ENCODE peak calls at places on chromosomes 2 and 18, in six cellular contexts. One of them, this sample, is unnamed. For H3K36me3, the result is how much of the 10 kb centered on the place peaks cover.

GRCh38 chr2:176370423-176370822 is 101.2 kb downstream of the MTX2 start:
- DNase-seq in IMR-90: no peak
- DNase-seq in Panc1: no peak
- DNase-seq in heart right ventricle: no peak
- DNase-seq in upper lobe of left lung: no peak
- DNase-seq in fibroblast of lung: no peak
- DNase-seq in this sample: no peak

GRCh38 chr2:130901061-130901460 is 64.3 kb downstream of the ARHGEF4 start:
- DNase-seq in Panc1: no peak
- DNase-seq in heart right ventricle: no peak
- DNase-seq in fibroblast of lung: no peak
- DNase-seq in IMR-90: no peak
- DNase-seq in upper lobe of left lung: no peak
- DNase-seq in this sample: no peak

GRCh38 chr2:114543106-114543806 is 100.8 kb downstream of the DPP10 start:
- DNase-seq in fibroblast of lung: peak
- DNase-seq in Panc1: no peak
- DNase-seq in IMR-90: no peak
- DNase-seq in heart right ventricle: no peak
- DNase-seq in upper lobe of left lung: no peak
- DNase-seq in this sample: no peak

GRCh38 chr2:127181851-127182250 is 38.2 kb downstream of the CYP27C1 start:
- DNase-seq in heart right ventricle: no peak
- DNase-seq in IMR-90: no peak
- DNase-seq in upper lobe of left lung: no peak
- DNase-seq in Panc1: no peak
- DNase-seq in fibroblast of lung: no peak
- DNase-seq in this sample: no peak

GRCh38 chr2:242032780-242033656 is 163.5 kb downstream of the RTP5 start:
- DNase-seq in heart right ventricle: no peak
- DNase-seq in upper lobe of left lung: no peak
- DNase-seq in Panc1: no peak
- DNase-seq in fibroblast of lung: no peak
- DNase-seq in IMR-90: no peak
- DNase-seq in this sample: no peak

GRCh38 chr2:82320296-82320695 is 2015.7 kb upstream of the LRRTM1 start:
- DNase-seq in fibroblast of lung: no peak
- DNase-seq in heart right ventricle: no peak
- DNase-seq in upper lobe of left lung: no peak
- DNase-seq in IMR-90: no peak
- DNase-seq in Panc1: no peak
- DNase-seq in this sample: no peak

GRCh38 chr2:181978351-181979150 is 7.1 kb upstream of the PPP1R1C start:
- DNase-seq in IMR-90: peak
- DNase-seq in fibroblast of lung: peak
- DNase-seq in Panc1: no peak
- DNase-seq in heart right ventricle: no peak
- DNase-seq in upper lobe of left lung: no peak
- DNase-seq in this sample: peak

GRCh38 chr2:219548990-219549389 is 5.2 kb downstream of the TMEM198 start:
- DNase-seq in heart right ventricle: no peak
- DNase-seq in upper lobe of left lung: peak
- DNase-seq in Panc1: no peak
- DNase-seq in IMR-90: no peak
- DNase-seq in fibroblast of lung: no peak
- DNase-seq in this sample: no peak

GRCh38 chr2:3864943-3865664 is 161.7 kb downstream of the DCDC2C start:
- DNase-seq in heart right ventricle: no peak
- DNase-seq in upper lobe of left lung: no peak
- DNase-seq in IMR-90: no peak
- DNase-seq in fibroblast of lung: no peak
- DNase-seq in Panc1: no peak
- DNase-seq in this sample: no peak

GRCh38 chr2:235889302-235889630 is 278.9 kb downstream of the GBX2 start:
- DNase-seq in IMR-90: no peak
- DNase-seq in fibroblast of lung: no peak
- DNase-seq in Panc1: no peak
- DNase-seq in upper lobe of left lung: no peak
- DNase-seq in heart right ventricle: no peak
- DNase-seq in this sample: no peak

GRCh38 chr2:209946539-209946938 is 55.9 kb upstream of the RPE start:
- DNase-seq in heart right ventricle: no peak
- DNase-seq in Panc1: no peak
- DNase-seq in fibroblast of lung: peak
- DNase-seq in upper lobe of left lung: no peak
- DNase-seq in IMR-90: no peak
- DNase-seq in this sample: peak

GRCh38 chr18:55237665-55238064 is 278.4 kb upstream of the CCDC68 start:
- DNase-seq in Panc1: no peak
- DNase-seq in IMR-90: no peak
- DNase-seq in fibroblast of lung: no peak
- DNase-seq in upper lobe of left lung: no peak
- DNase-seq in heart right ventricle: no peak
- DNase-seq in this sample: no peak

GRCh38 chr18:28175047-28175929 is 1.6 kb downstream of the CDH2 start:
- DNase-seq in IMR-90: peak
- DNase-seq in fibroblast of lung: peak
- DNase-seq in heart right ventricle: peak
- DNase-seq in upper lobe of left lung: peak
- DNase-seq in Panc1: no peak
- DNase-seq in this sample: no peak

GRCh38 chr2:227388537-227389011 is 825 bp upstream of the SCYGR1 start:
- DNase-seq in upper lobe of left lung: no peak
- DNase-seq in IMR-90: peak
- DNase-seq in Panc1: peak
- DNase-seq in fibroblast of lung: peak
- DNase-seq in heart right ventricle: no peak
- DNase-seq in this sample: peak

GRCh38 chr2:55842009-55842408 is 81.6 kb downstream of the EFEMP1 start:
- DNase-seq in Panc1: no peak
- DNase-seq in IMR-90: peak
- DNase-seq in fibroblast of lung: peak
- DNase-seq in upper lobe of left lung: no peak
- DNase-seq in heart right ventricle: no peak
- DNase-seq in this sample: no peak

GRCh38 chr2:226124548-226125011 is 675.0 kb downstream of the IRS1 start:
- DNase-seq in upper lobe of left lung: no peak
- DNase-seq in fibroblast of lung: peak
- DNase-seq in IMR-90: peak
- DNase-seq in Panc1: no peak
- DNase-seq in heart right ventricle: no peak
- DNase-seq in this sample: peak

GRCh38 chr2:152115952-152116351 is 17.1 kb upstream of the CACNB4 start:
- DNase-seq in upper lobe of left lung: no peak
- DNase-seq in IMR-90: no peak
- DNase-seq in heart right ventricle: no peak
- DNase-seq in Panc1: no peak
- DNase-seq in fibroblast of lung: no peak
- DNase-seq in this sample: no peak

GRCh38 chr18:57221084-57221483 is 74.2 kb downstream of the BOD1L2 start:
- DNase-seq in upper lobe of left lung: no peak
- DNase-seq in fibroblast of lung: no peak
- DNase-seq in Panc1: no peak
- DNase-seq in heart right ventricle: no peak
- DNase-seq in IMR-90: no peak
- DNase-seq in this sample: no peak

GRCh38 chr2:149448315-149448714 is 117.9 kb downstream of the LYPD6 start:
- DNase-seq in upper lobe of left lung: no peak
- DNase-seq in Panc1: no peak
- DNase-seq in fibroblast of lung: no peak
- DNase-seq in heart right ventricle: no peak
- DNase-seq in IMR-90: no peak
- DNase-seq in this sample: no peak

GRCh38 chr18:49849331-49850217 is 36.2 kb upstream of the ACAA2 start:
- DNase-seq in fibroblast of lung: peak
- DNase-seq in Panc1: peak
- DNase-seq in heart right ventricle: no peak
- DNase-seq in IMR-90: peak
- DNase-seq in upper lobe of left lung: peak
- DNase-seq in this sample: peak

GRCh38 chr18:27298215-27298804 is 113.2 kb upstream of the CHST9 start:
- DNase-seq in fibroblast of lung: no peak
- DNase-seq in IMR-90: no peak
- DNase-seq in Panc1: no peak
- DNase-seq in upper lobe of left lung: no peak
- DNase-seq in heart right ventricle: no peak
- DNase-seq in this sample: peak

GRCh38 chr18:4750392-4751346 is 295.6 kb upstream of the DLGAP1 start:
- DNase-seq in IMR-90: no peak
- DNase-seq in heart right ventricle: no peak
- DNase-seq in Panc1: no peak
- DNase-seq in fibroblast of lung: no peak
- DNase-seq in upper lobe of left lung: no peak
- DNase-seq in this sample: no peak

GRCh38 chr2:112542974-112543760 is 902 bp downstream of the POLR1B start:
- DNase-seq in upper lobe of left lung: no peak
- DNase-seq in fibroblast of lung: peak
- DNase-seq in Panc1: peak
- DNase-seq in IMR-90: peak
- DNase-seq in heart right ventricle: no peak
- DNase-seq in this sample: peak

GRCh38 chr2:159072795-159073194 is 104.4 kb downstream of the TANC1 start:
- DNase-seq in upper lobe of left lung: no peak
- DNase-seq in fibroblast of lung: peak
- DNase-seq in Panc1: no peak
- DNase-seq in heart right ventricle: no peak
- DNase-seq in IMR-90: peak
- DNase-seq in this sample: peak

GRCh38 chr2:231597014-231597611 is 4.4 kb downstream of the TEX44 start:
- DNase-seq in Panc1: no peak
- DNase-seq in upper lobe of left lung: peak
- DNase-seq in fibroblast of lung: peak
- DNase-seq in IMR-90: no peak
- DNase-seq in heart right ventricle: peak
- DNase-seq in this sample: peak

GRCh38 chr2:196944570-196944969 is 18.1 kb upstream of the PGAP1 start:
- DNase-seq in heart right ventricle: no peak
- DNase-seq in upper lobe of left lung: no peak
- DNase-seq in Panc1: no peak
- DNase-seq in IMR-90: no peak
- DNase-seq in fibroblast of lung: no peak
- DNase-seq in this sample: no peak

GRCh38 chr18:48952287-48953095 is 1.7 kb upstream of the SMAD7 start:
- DNase-seq in fibroblast of lung: peak
- DNase-seq in heart right ventricle: peak
- DNase-seq in IMR-90: peak
- DNase-seq in upper lobe of left lung: peak
- DNase-seq in Panc1: no peak
- DNase-seq in this sample: peak

GRCh38 chr18:62716679-62717058 is 1.3 kb downstream of the PHLPP1 start:
- DNase-seq in upper lobe of left lung: peak
- DNase-seq in fibroblast of lung: peak
- DNase-seq in IMR-90: no peak
- DNase-seq in Panc1: no peak
- DNase-seq in heart right ventricle: peak
- DNase-seq in this sample: no peak

GRCh38 chr2:217839750-217840107 is 163.1 kb downstream of the TNS1 start:
- DNase-seq in fibroblast of lung: no peak
- DNase-seq in heart right ventricle: no peak
- DNase-seq in upper lobe of left lung: peak
- DNase-seq in Panc1: no peak
- DNase-seq in IMR-90: no peak
- DNase-seq in this sample: no peak

GRCh38 chr2:26442707-26443106 is 35.2 kb downstream of the OTOF start:
- DNase-seq in Panc1: no peak
- DNase-seq in upper lobe of left lung: no peak
- DNase-seq in IMR-90: no peak
- DNase-seq in fibroblast of lung: peak
- DNase-seq in heart right ventricle: no peak
- DNase-seq in this sample: no peak

GRCh38 chr2:69013837-69014796 is 1.1 kb downstream of the ANTXR1 start:
- DNase-seq in Panc1: no peak
- DNase-seq in IMR-90: peak
- DNase-seq in fibroblast of lung: peak
- DNase-seq in upper lobe of left lung: no peak
- DNase-seq in heart right ventricle: no peak
- DNase-seq in this sample: no peak

GRCh38 chr2:16030206-16031054 is 90.1 kb downstream of the MYCN start:
- DNase-seq in Panc1: no peak
- DNase-seq in IMR-90: no peak
- DNase-seq in heart right ventricle: no peak
- DNase-seq in fibroblast of lung: no peak
- DNase-seq in upper lobe of left lung: peak
- DNase-seq in this sample: no peak

GRCh38 chr2:75920721-75921551 is 210.2 kb upstream of the GCFC2 start:
- DNase-seq in Panc1: no peak
- DNase-seq in upper lobe of left lung: no peak
- DNase-seq in heart right ventricle: no peak
- DNase-seq in IMR-90: no peak
- DNase-seq in fibroblast of lung: no peak
- DNase-seq in this sample: no peak

GRCh38 chr2:161044095-161044874 is 115.9 kb upstream of the TANK start:
- DNase-seq in upper lobe of left lung: no peak
- DNase-seq in IMR-90: peak
- DNase-seq in Panc1: no peak
- DNase-seq in fibroblast of lung: no peak
- DNase-seq in heart right ventricle: no peak
- DNase-seq in this sample: no peak

GRCh38 chr2:71070294-71071025 is 2.0 kb downstream of the NAGK start:
- DNase-seq in upper lobe of left lung: no peak
- DNase-seq in IMR-90: peak
- DNase-seq in heart right ventricle: no peak
- DNase-seq in Panc1: no peak
- DNase-seq in fibroblast of lung: peak
- DNase-seq in this sample: peak
- TF ChIP-seq CTCF in upper lobe of left lung: no peak
- TF ChIP-seq CTCF in IMR-90: peak
- TF ChIP-seq CTCF in heart right ventricle: no peak
- TF ChIP-seq CTCF in Panc1: no peak
- TF ChIP-seq CTCF in fibroblast of lung: peak
- TF ChIP-seq CTCF in this sample: peak

GRCh38 chr2:32715391-32715841 is 87.6 kb downstream of the TTC27 start:
- DNase-seq in heart right ventricle: no peak
- DNase-seq in IMR-90: peak
- DNase-seq in Panc1: no peak
- DNase-seq in fibroblast of lung: peak
- DNase-seq in upper lobe of left lung: no peak
- DNase-seq in this sample: peak
- H3K36me3 ChIP-seq in heart right ventricle: under half
- H3K36me3 ChIP-seq in IMR-90: under half
- H3K36me3 ChIP-seq in Panc1: under half
- H3K36me3 ChIP-seq in fibroblast of lung: under half
- H3K36me3 ChIP-seq in upper lobe of left lung: under half
- H3K36me3 ChIP-seq in this sample: under half

GRCh38 chr2:100482741-100483140 is 12.5 kb downstream of the NMS start:
- DNase-seq in Panc1: peak
- DNase-seq in fibroblast of lung: no peak
- DNase-seq in upper lobe of left lung: no peak
- DNase-seq in heart right ventricle: no peak
- DNase-seq in IMR-90: no peak
- DNase-seq in this sample: no peak
- TF ChIP-seq CTCF in Panc1: peak
- TF ChIP-seq CTCF in fibroblast of lung: no peak
- TF ChIP-seq CTCF in upper lobe of left lung: no peak
- TF ChIP-seq CTCF in heart right ventricle: no peak
- TF ChIP-seq CTCF in IMR-90: no peak
- TF ChIP-seq CTCF in this sample: no peak

GRCh38 chr2:216450784-216451183 is 38.5 kb downstream of the SMARCAL1 start:
- DNase-seq in fibroblast of lung: no peak
- DNase-seq in IMR-90: no peak
- DNase-seq in Panc1: no peak
- DNase-seq in upper lobe of left lung: no peak
- DNase-seq in heart right ventricle: peak
- DNase-seq in this sample: no peak
- H3K36me3 ChIP-seq in fibroblast of lung: under half
- H3K36me3 ChIP-seq in IMR-90: half or more
- H3K36me3 ChIP-seq in Panc1: under half
- H3K36me3 ChIP-seq in upper lobe of left lung: half or more
- H3K36me3 ChIP-seq in heart right ventricle: under half
- H3K36me3 ChIP-seq in this sample: under half

GRCh38 chr2:45067859-45068642 is 58.8 kb upstream of the SIX2 start:
- DNase-seq in fibroblast of lung: no peak
- DNase-seq in IMR-90: no peak
- DNase-seq in heart right ventricle: no peak
- DNase-seq in upper lobe of left lung: no peak
- DNase-seq in Panc1: no peak
- DNase-seq in this sample: peak
- TF ChIP-seq CTCF in fibroblast of lung: peak
- TF ChIP-seq CTCF in IMR-90: no peak
- TF ChIP-seq CTCF in heart right ventricle: no peak
- TF ChIP-seq CTCF in upper lobe of left lung: no peak
- TF ChIP-seq CTCF in Panc1: no peak
- TF ChIP-seq CTCF in this sample: no peak

This sample was measured in bronchial epithelial cell.